ENCODE peak calls at places on chromosomes 12 and 14, in four cellular contexts. I is A549, R is K562, L is WTC11. H is an unnamed sample.

GRCh38 chr14:95314609-95315008 is 5.1 kb downstream of the CLMN start:
- DNase-seq in I (peak; percentile 43), R (no peak), L (no peak), H (no peak)

GRCh38 chr14:75443203-75443969 is 15.6 kb downstream of the JDP2 start:
- DNase-seq in L (no peak), R (no peak), I (no peak), H (no peak)

GRCh38 chr12:11785722-11786121 is 136.2 kb downstream of the ETV6 start:
- DNase-seq in L (no peak), R (no peak), I (no peak), H (no peak)

GRCh38 chr14:70692210-70692609 is 50.5 kb downstream of the TTC9 start:
- DNase-seq in R (no peak), L (no peak), I (no peak), H (no peak)

GRCh38 chr12:95181103-95181502 is 36.2 kb downstream of the FGD6 start:
- DNase-seq in I (no peak), L (no peak), R (peak; percentile 65), H (no peak)

GRCh38 chr12:28909291-28909690 is 239.8 kb upstream of the FAR2 start:
- DNase-seq in I (no peak), R (no peak), L (no peak), H (no peak)

GRCh38 chr12:5964913-5965900 is 20.1 kb upstream of the ANO2 start:
- DNase-seq in L (no peak), R (no peak), I (no peak), H (no peak)

GRCh38 chr12:1605129-1606020 is 11.0 kb upstream of the FBXL14 start:
- DNase-seq in I (peak; percentile 88), L (peak; percentile 48), R (peak; percentile 70), H (peak; percentile 70)

GRCh38 chr12:92065018-92065499 is 80.6 kb downstream of the BTG1 start:
- DNase-seq in R (no peak), I (peak; percentile 83), L (no peak), H (peak; percentile 53)

GRCh38 chr14:68865542-68865941 is 72.7 kb upstream of the ZFP36L1 start:
- DNase-seq in L (no peak), R (no peak), I (no peak), H (no peak)

GRCh38 chr14:68863610-68864300 is 70.9 kb upstream of the ZFP36L1 start:
- DNase-seq in L (no peak), I (no peak), R (no peak), H (no peak)

GRCh38 chr14:68860771-68861170 is 67.9 kb upstream of the ZFP36L1 start:
- DNase-seq in R (no peak), L (no peak), I (no peak), H (no peak)

GRCh38 chr14:68864301-68864810 is 71.5 kb upstream of the ZFP36L1 start:
- DNase-seq in R (no peak), I (no peak), L (no peak), H (no peak)

GRCh38 chr14:68862954-68863594 is 70.2 kb upstream of the ZFP36L1 start:
- DNase-seq in L (peak; percentile 85), R (peak; percentile 62), I (peak; percentile 85), H (peak; percentile 76)
- TF ChIP-seq HMGXB4 in L (no peak), R (no peak), I (no peak), H (no peak)

GRCh38 chr12:26028953-26029740 is 70.7 kb downstream of the RASSF8 start:
- DNase-seq in I (peak; percentile 63), L (no peak), R (peak; percentile 28), H (peak; percentile 17)
- TF ChIP-seq HMGXB4 in I (no peak), L (no peak), R (no peak), H (no peak)

DNA sequence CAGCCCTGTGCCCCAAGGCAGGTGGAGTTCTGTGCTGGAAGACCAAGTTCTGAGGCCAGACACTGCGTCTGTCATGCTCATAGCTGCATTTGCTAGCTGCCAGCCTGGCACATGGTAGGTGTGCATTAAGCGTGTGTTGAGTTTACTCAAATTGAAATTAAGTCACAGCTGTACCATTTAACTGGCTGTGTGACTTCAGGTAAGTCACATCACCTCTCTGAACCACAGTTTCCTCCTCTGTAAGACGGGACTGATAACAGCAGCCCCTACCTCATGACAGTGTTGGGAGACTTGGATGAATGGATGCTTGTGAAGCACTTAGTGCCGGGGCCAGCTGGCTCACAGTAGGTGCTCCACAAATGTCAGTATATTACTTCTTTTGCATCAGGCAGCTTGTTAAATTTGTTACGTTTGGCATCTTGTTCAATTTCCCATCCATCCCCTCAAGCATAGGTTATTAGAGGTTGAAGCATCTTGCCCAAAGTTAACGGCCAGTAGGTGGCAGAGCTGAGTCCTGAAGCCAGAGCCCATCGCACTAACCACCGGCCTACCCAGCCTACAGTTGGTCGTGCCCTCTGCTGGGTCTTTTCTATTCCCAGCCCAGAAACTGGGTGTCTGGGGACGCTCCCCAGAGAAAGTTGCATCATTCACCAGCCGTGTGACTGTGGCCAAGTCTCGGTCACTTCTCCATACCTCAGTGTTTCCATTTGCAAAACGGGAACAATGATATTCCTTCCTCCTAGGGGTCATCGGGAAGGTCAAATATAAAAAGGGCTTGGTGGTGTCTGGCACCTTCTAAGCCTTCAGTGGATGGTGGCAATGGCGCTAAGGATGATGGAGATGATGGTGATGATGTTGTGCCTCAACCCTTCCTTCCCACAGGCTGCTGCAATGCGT is 4.5 kb downstream of the DAO start:
- DNase-seq in I (peak; percentile 66), L (peak; percentile 80), R (peak; percentile 55), H (peak; percentile 14)
- TF ChIP-seq HMGXB4 in I (no peak), L (no peak), R (no peak), H (no peak)

DNA sequence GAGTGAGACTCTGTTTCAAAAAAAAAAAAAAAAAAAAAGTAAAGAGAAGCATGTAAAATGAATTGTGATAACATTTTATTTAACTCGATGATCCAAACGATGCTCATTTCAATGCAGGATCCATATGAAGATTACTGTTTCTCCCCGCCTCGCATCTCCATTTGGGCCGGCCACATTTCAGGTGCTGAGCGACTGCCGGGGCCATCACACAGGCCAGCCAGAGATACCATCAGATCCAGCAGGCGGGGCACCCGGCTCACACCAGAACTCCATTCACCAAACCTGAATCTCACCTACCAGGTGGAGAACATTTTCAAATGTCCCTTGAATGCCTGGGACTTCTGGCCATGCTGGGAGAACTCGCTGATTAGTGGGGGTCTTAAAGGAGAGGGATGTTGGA is 18.0 kb upstream of the FZD10 start:
- DNase-seq in R (no peak), I (no peak), L (no peak), H (no peak)
- TF ChIP-seq HMGXB4 in R (no peak), I (no peak), L (no peak), H (no peak)

GRCh38 chr12:121465921-121466799 is 66.2 kb downstream of the RNF34 start:
- DNase-seq in R (peak; percentile 41), L (no peak), I (peak; percentile 21), H (no peak)

GRCh38 chr12:121468451-121468850 is 68.5 kb downstream of the RNF34 start:
- DNase-seq in R (no peak), I (no peak), L (no peak), H (no peak)

GRCh38 chr12:121467638-121468403 is 67.9 kb downstream of the RNF34 start:
- DNase-seq in I (peak; percentile 31), R (no peak), L (peak; percentile 75), H (no peak)

GRCh38 chr12:121464331-121464730 is 64.4 kb downstream of the RNF34 start:
- DNase-seq in R (no peak), L (no peak), I (no peak), H (no peak)

GRCh38 chr12:121466800-121467637 is 67.1 kb downstream of the RNF34 start:
- DNase-seq in L (peak; percentile 89), R (peak; percentile 97), I (peak; percentile 88), H (peak; percentile 72)
- TF ChIP-seq HMGXB4 in L (no peak), R (peak; percentile 59), I (no peak), H (no peak)

DNA sequence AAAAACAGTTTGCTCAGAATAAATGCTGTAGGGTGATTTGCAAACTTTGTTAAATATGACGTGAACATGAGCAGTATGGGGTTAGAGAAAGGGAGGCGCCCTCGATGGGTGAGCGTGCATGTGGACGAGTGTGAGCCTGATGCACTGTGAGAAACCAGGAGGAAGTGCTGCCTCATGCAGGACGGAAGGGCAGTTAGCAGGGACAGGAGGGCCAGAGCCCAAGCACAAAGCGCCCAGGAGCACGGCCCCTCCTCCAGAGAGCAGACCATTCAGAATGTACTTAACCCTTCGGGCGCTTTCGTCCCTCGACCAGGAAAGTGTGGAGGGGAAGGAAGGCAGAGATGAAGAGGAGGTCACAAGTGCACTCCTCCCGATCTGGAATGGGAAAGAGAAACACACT is 44.9 kb downstream of the TCHP start:
- DNase-seq in L (peak; percentile 78), R (no peak), I (peak; percentile 23), H (peak; percentile 58)
- TF ChIP-seq HMGXB4 in L (no peak), R (no peak), I (no peak), H (no peak)

DNA sequence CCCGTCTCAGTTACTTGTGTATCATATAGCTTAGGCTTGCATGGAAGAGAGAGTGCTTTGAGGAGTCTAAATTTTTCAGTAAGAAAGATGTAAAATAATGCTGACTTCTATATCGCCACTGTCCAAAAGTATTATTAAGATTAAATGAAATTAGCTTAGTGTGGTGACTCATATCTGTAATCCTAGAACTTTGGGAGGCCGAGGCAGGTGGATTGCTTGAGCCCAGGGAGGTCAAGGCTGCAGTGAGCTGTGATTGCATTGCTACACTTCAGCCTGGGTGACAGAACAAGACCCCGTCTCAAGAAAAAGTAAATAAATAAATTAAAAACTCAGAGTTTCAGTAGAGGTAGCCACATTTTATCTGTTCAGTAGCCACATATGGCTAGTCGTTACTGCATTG is 23.3 kb downstream of the PAPOLA start:
- DNase-seq in L (no peak), R (no peak), I (no peak), H (no peak)
- TF ChIP-seq HMGXB4 in L (no peak), R (no peak), I (no peak), H (no peak)

GRCh38 chr14:23561873-23562821 is 5.4 kb downstream of the AP1G2 start:
- DNase-seq in I (no peak), L (no peak), R (no peak), H (no peak)

GRCh38 chr14:23564181-23564812 is 3.3 kb downstream of the AP1G2 start:
- DNase-seq in I (no peak), R (no peak), L (no peak), H (no peak)

GRCh38 chr14:23563473-23564180 is 4.0 kb downstream of the AP1G2 start:
- DNase-seq in L (no peak), R (no peak), I (no peak), H (no peak)

GRCh38 chr14:23561259-23561658 is 5.2 kb downstream of the THTPA start:
- DNase-seq in L (no peak), R (no peak), I (no peak), H (no peak)

GRCh38 chr14:23562822-23563472 is 4.6 kb downstream of the AP1G2 start:
- DNase-seq in R (peak; percentile 61), L (peak; percentile 86), I (peak; percentile 55), H (peak; percentile 74)
- TF ChIP-seq HMGXB4 in R (no peak), L (no peak), I (no peak), H (peak; percentile 85)

H was measured in HepG2.